ENCODE peak calls at places on chromosomes 4 and X, in nine cellular contexts. Q, E, I, S, D, P, T, B and K are unnamed samples.

GRCh38 chr4:69754926-69755580 is 5.4 kb downstream of the SULT1B1 start:
- DNase-seq in S (no peak), D (no peak), I (no peak), P (no peak), E (no peak), Q (no peak), B (no peak), T (no peak), K (no peak)

GRCh38 chr4:185017964-185018772 is at the start of gene HELT:
- DNase-seq in P (no peak), Q (peak; percentile 17), B (peak; percentile 19), E (no peak), I (peak; percentile 6), D (no peak), S (peak; percentile 19), T (no peak), K (no peak)

GRCh38 chr4:142703694-142704309 is 142.3 kb downstream of the INPP4B start:
- DNase-seq in S (peak; percentile 16), I (peak; percentile 43), T (no peak), Q (no peak), D (no peak), B (no peak), E (no peak), P (no peak), K (no peak)

GRCh38 chrX:104929324-104929723 is 291.2 kb downstream of the TEX13A start:
- DNase-seq in I (no peak), B (no peak), Q (no peak), S (no peak), D (no peak), P (no peak), E (no peak), T (no peak), K (no peak)

GRCh38 chr4:130808492-130808891 is 1712.5 kb downstream of the C4orf33 start:
- DNase-seq in B (no peak), S (no peak), Q (no peak), D (peak; percentile 20), P (no peak), E (no peak), T (no peak), I (peak; percentile 24), K (no peak)

GRCh38 chr4:88106205-88106604 is 52.2 kb downstream of the ABCG2 start:
- DNase-seq in E (peak; percentile 70), T (no peak), P (no peak), I (peak; percentile 71), Q (peak; percentile 56), S (no peak), B (no peak), D (peak; percentile 89), K (no peak)

GRCh38 chr4:15676039-15676438 is 5.6 kb upstream of the FAM200B start:
- DNase-seq in D (no peak), P (no peak), B (no peak), I (no peak), T (no peak), E (no peak), Q (no peak), S (no peak), K (no peak)

GRCh38 chr4:107710493-107711459 is 9.3 kb downstream of the PAPSS1 start:
- DNase-seq in B (no peak), T (no peak), Q (no peak), S (no peak), I (no peak), D (no peak), E (no peak), P (no peak), K (no peak)

GRCh38 chrX:13051529-13052172 is 7.2 kb upstream of the FAM9C start:
- DNase-seq in E (no peak), T (peak; percentile 38), Q (no peak), P (no peak), B (no peak), D (no peak), S (no peak), I (no peak), K (no peak)

GRCh38 chr4:135277116-135277979 is 1075.8 kb upstream of the PABPC4L start:
- DNase-seq in B (no peak), S (no peak), Q (no peak), T (no peak), D (peak; percentile 71), E (peak; percentile 67), P (no peak), I (no peak), K (no peak)

GRCh38 chrX:39063037-39063436 is 261.8 kb downstream of the MID1IP1 start:
- DNase-seq in T (no peak), E (no peak), P (no peak), B (no peak), S (no peak), Q (peak; percentile 5), I (no peak), D (no peak), K (no peak)

GRCh38 chr4:168521736-168522135 is 24.9 kb downstream of the PALLD start:
- DNase-seq in I (no peak), T (no peak), P (no peak), D (no peak), E (peak; percentile 32), Q (no peak), B (no peak), S (no peak), K (no peak)

GRCh38 chr4:104475652-104476051 is 19.0 kb downstream of the CXXC4 start:
- DNase-seq in B (no peak), T (no peak), Q (no peak), E (no peak), S (no peak), D (no peak), P (no peak), I (no peak), K (no peak)

GRCh38 chr4:74188912-74189311 is 31.0 kb downstream of the MTHFD2L start:
- DNase-seq in Q (no peak), T (no peak), B (no peak), E (no peak), I (no peak), S (no peak), D (no peak), P (no peak), K (no peak)

GRCh38 chr4:53507671-53508286 is 83.5 kb downstream of the LNX1 start:
- DNase-seq in E (peak; percentile 54), T (no peak), B (no peak), I (no peak), S (no peak), P (no peak), Q (peak; percentile 41), D (peak; percentile 93), K (no peak)